ENCODE peak calls at places on chromosome 11, in seven cellular contexts. One of them, this sample, is unnamed.

GRCh38 chr11:118909619-118910308 is 16.0 kb downstream of the BCL9L start:
- DNase-seq in AG04450: no peak
- DNase-seq in sigmoid colon: no peak
- DNase-seq in bronchial epithelial cell: no peak
- DNase-seq in MCF 10A: no peak
- DNase-seq in AG10803: peak
- DNase-seq in cardiac fibroblast: no peak
- DNase-seq in this sample: no peak

GRCh38 chr11:59550368-59550841 is 39.1 kb downstream of the OR4D9 start:
- DNase-seq in MCF 10A: peak
- DNase-seq in AG10803: peak
- DNase-seq in sigmoid colon: peak
- DNase-seq in cardiac fibroblast: peak
- DNase-seq in AG04450: peak
- DNase-seq in bronchial epithelial cell: peak
- DNase-seq in this sample: peak

GRCh38 chr11:76167590-76167989 is 38.7 kb downstream of the WNT11 start:
- DNase-seq in AG10803: peak
- DNase-seq in AG04450: no peak
- DNase-seq in bronchial epithelial cell: no peak
- DNase-seq in sigmoid colon: no peak
- DNase-seq in MCF 10A: no peak
- DNase-seq in cardiac fibroblast: no peak
- DNase-seq in this sample: no peak

GRCh38 chr11:10898763-10899541 is 41.1 kb upstream of the ZBED5 start:
- DNase-seq in cardiac fibroblast: no peak
- DNase-seq in bronchial epithelial cell: no peak
- DNase-seq in sigmoid colon: no peak
- DNase-seq in MCF 10A: no peak
- DNase-seq in AG10803: no peak
- DNase-seq in AG04450: no peak
- DNase-seq in this sample: no peak

GRCh38 chr11:126547161-126547560 is 191.7 kb downstream of the ST3GAL4 start:
- DNase-seq in AG10803: peak
- DNase-seq in bronchial epithelial cell: peak
- DNase-seq in MCF 10A: peak
- DNase-seq in sigmoid colon: no peak
- DNase-seq in AG04450: peak
- DNase-seq in cardiac fibroblast: peak
- DNase-seq in this sample: no peak

GRCh38 chr11:134266841-134267251 is 9.3 kb upstream of the GLB1L3 start:
- DNase-seq in AG04450: peak
- DNase-seq in bronchial epithelial cell: peak
- DNase-seq in cardiac fibroblast: peak
- DNase-seq in AG10803: peak
- DNase-seq in MCF 10A: peak
- DNase-seq in sigmoid colon: no peak
- DNase-seq in this sample: no peak

GRCh38 chr11:111260761-111261160 is 15.2 kb downstream of the POU2AF2 start:
- DNase-seq in AG04450: no peak
- DNase-seq in MCF 10A: no peak
- DNase-seq in cardiac fibroblast: no peak
- DNase-seq in bronchial epithelial cell: no peak
- DNase-seq in AG10803: peak
- DNase-seq in sigmoid colon: no peak
- DNase-seq in this sample: no peak

GRCh38 chr11:82315093-82315492 is 418.6 kb downstream of the FAM181B start:
- DNase-seq in AG10803: no peak
- DNase-seq in bronchial epithelial cell: peak
- DNase-seq in sigmoid colon: peak
- DNase-seq in cardiac fibroblast: no peak
- DNase-seq in MCF 10A: peak
- DNase-seq in AG04450: no peak
- DNase-seq in this sample: peak

GRCh38 chr11:46666982-46667590 is 33.3 kb downstream of the ARHGAP1 start:
- DNase-seq in sigmoid colon: peak
- DNase-seq in AG04450: no peak
- DNase-seq in AG10803: no peak
- DNase-seq in bronchial epithelial cell: no peak
- DNase-seq in cardiac fibroblast: no peak
- DNase-seq in MCF 10A: no peak
- DNase-seq in this sample: no peak

GRCh38 chr11:118415739-118416068 is 14.3 kb downstream of the ATP5MG start:
- DNase-seq in bronchial epithelial cell: peak
- DNase-seq in AG10803: peak
- DNase-seq in AG04450: peak
- DNase-seq in sigmoid colon: peak
- DNase-seq in cardiac fibroblast: peak
- DNase-seq in MCF 10A: peak
- DNase-seq in this sample: no peak

GRCh38 chr11:55726715-55727324 is 46.4 kb upstream of the OR5D13 start:
- DNase-seq in AG04450: no peak
- DNase-seq in bronchial epithelial cell: no peak
- DNase-seq in sigmoid colon: no peak
- DNase-seq in cardiac fibroblast: no peak
- DNase-seq in MCF 10A: no peak
- DNase-seq in AG10803: no peak
- DNase-seq in this sample: no peak
- TF ChIP-seq CTCF in AG04450: no peak
- TF ChIP-seq CTCF in bronchial epithelial cell: no peak
- TF ChIP-seq CTCF in sigmoid colon: no peak
- TF ChIP-seq CTCF in cardiac fibroblast: no peak
- TF ChIP-seq CTCF in MCF 10A: no peak
- TF ChIP-seq CTCF in AG10803: no peak
- TF ChIP-seq CTCF in this sample: peak

DNA sequence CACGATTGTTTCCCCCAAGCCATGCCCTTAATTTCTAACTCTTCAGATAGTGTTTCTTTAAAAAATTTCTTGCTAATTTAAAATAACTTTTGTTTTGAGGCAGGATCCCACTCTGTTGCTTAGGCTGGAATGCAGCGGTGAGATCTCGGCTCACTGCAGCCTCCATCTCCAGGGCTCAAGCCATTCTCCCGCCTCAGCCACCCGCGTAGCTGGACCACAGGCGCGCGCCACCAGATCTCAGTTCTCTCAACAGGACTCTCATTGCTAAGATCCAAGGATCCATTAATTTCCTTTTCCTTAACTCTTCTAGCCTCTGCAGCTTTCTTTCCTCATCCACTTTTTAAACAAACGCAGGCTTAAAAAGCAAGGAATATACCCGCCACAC is 323 bp upstream of the MED17 start:
- DNase-seq in MCF 10A: no peak
- DNase-seq in bronchial epithelial cell: peak
- DNase-seq in sigmoid colon: no peak
- DNase-seq in AG04450: peak
- DNase-seq in AG10803: no peak
- DNase-seq in cardiac fibroblast: no peak
- DNase-seq in this sample: no peak
- TF ChIP-seq CTCF in MCF 10A: peak
- TF ChIP-seq CTCF in bronchial epithelial cell: no peak
- TF ChIP-seq CTCF in sigmoid colon: peak
- TF ChIP-seq CTCF in AG04450: no peak
- TF ChIP-seq CTCF in AG10803: no peak
- TF ChIP-seq CTCF in cardiac fibroblast: no peak
- TF ChIP-seq CTCF in this sample: no peak

GRCh38 chr11:94036096-94036495 is 14.9 kb downstream of the HEPHL1 start:
- DNase-seq in AG04450: no peak
- DNase-seq in cardiac fibroblast: no peak
- DNase-seq in bronchial epithelial cell: no peak
- DNase-seq in MCF 10A: no peak
- DNase-seq in AG10803: no peak
- DNase-seq in sigmoid colon: no peak
- DNase-seq in this sample: no peak
- TF ChIP-seq CTCF in AG04450: no peak
- TF ChIP-seq CTCF in cardiac fibroblast: no peak
- TF ChIP-seq CTCF in bronchial epithelial cell: no peak
- TF ChIP-seq CTCF in MCF 10A: no peak
- TF ChIP-seq CTCF in AG10803: no peak
- TF ChIP-seq CTCF in sigmoid colon: no peak
- TF ChIP-seq CTCF in this sample: no peak

GRCh38 chr11:77187776-77188175 is 59.7 kb downstream of the MYO7A start:
- DNase-seq in bronchial epithelial cell: no peak
- DNase-seq in AG10803: no peak
- DNase-seq in AG04450: no peak
- DNase-seq in MCF 10A: no peak
- DNase-seq in sigmoid colon: no peak
- DNase-seq in cardiac fibroblast: no peak
- DNase-seq in this sample: no peak
- TF ChIP-seq CTCF in bronchial epithelial cell: no peak
- TF ChIP-seq CTCF in AG10803: no peak
- TF ChIP-seq CTCF in AG04450: no peak
- TF ChIP-seq CTCF in MCF 10A: no peak
- TF ChIP-seq CTCF in sigmoid colon: no peak
- TF ChIP-seq CTCF in cardiac fibroblast: no peak
- TF ChIP-seq CTCF in this sample: no peak

GRCh38 chr11:69912911-69913451 is 93.8 kb upstream of the FGF3 start:
- DNase-seq in bronchial epithelial cell: peak
- DNase-seq in AG04450: no peak
- DNase-seq in sigmoid colon: peak
- DNase-seq in MCF 10A: peak
- DNase-seq in AG10803: no peak
- DNase-seq in cardiac fibroblast: no peak
- DNase-seq in this sample: no peak
- TF ChIP-seq CTCF in bronchial epithelial cell: peak
- TF ChIP-seq CTCF in AG04450: peak
- TF ChIP-seq CTCF in sigmoid colon: no peak
- TF ChIP-seq CTCF in MCF 10A: peak
- TF ChIP-seq CTCF in AG10803: peak
- TF ChIP-seq CTCF in cardiac fibroblast: no peak
- TF ChIP-seq CTCF in this sample: peak

DNA sequence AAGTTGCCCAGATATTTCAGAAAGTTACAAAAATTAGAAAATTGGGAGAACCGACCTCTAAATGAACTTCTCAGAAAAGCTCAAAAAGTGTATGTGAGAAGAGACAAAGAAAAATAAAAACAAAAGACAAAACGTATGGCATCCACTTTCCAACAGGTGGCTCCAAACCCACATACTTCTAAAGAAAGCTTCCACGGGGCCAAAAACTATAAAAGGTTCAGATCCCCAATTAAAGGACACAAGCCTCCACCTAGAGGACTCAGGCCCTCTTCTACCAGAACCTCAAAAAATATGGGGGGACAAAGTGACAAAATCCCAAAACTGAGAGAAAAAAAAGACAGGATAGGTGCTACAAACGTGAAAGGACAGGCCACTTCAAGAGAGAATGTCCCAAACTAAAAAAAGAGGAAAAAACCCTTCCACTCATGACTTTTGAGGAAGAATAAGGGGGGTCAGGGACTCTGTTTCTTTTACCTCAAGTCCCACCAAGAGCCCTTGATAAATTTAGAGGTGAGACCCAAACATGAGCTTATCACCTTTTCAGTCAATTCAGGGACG is 8.8 kb downstream of the SCGB2A1 start:
- DNase-seq in cardiac fibroblast: peak
- DNase-seq in bronchial epithelial cell: no peak
- DNase-seq in MCF 10A: peak
- DNase-seq in AG04450: no peak
- DNase-seq in AG10803: no peak
- DNase-seq in sigmoid colon: no peak
- DNase-seq in this sample: no peak
- TF ChIP-seq CTCF in cardiac fibroblast: peak
- TF ChIP-seq CTCF in bronchial epithelial cell: peak
- TF ChIP-seq CTCF in MCF 10A: peak
- TF ChIP-seq CTCF in AG04450: peak
- TF ChIP-seq CTCF in AG10803: peak
- TF ChIP-seq CTCF in sigmoid colon: no peak
- TF ChIP-seq CTCF in this sample: no peak

GRCh38 chr11:122808494-122808893 is 29.8 kb upstream of the CRTAM start:
- DNase-seq in MCF 10A: no peak
- DNase-seq in AG10803: peak
- DNase-seq in sigmoid colon: no peak
- DNase-seq in cardiac fibroblast: peak
- DNase-seq in bronchial epithelial cell: peak
- DNase-seq in AG04450: no peak
- DNase-seq in this sample: no peak
- TF ChIP-seq CTCF in MCF 10A: no peak
- TF ChIP-seq CTCF in AG10803: no peak
- TF ChIP-seq CTCF in sigmoid colon: no peak
- TF ChIP-seq CTCF in cardiac fibroblast: no peak
- TF ChIP-seq CTCF in bronchial epithelial cell: no peak
- TF ChIP-seq CTCF in AG04450: no peak
- TF ChIP-seq CTCF in this sample: no peak